ENCODE peak calls at places on chromosomes 5 and 9, in seven cellular contexts. W is tibial artery, Q is HCT116, A is upper lobe of left lung, I is RWPE1, F is colonic mucosa, M is body of pancreas. J is an unnamed sample.
A peak's percentile ranks its signal among the peaks of the same experiment; 100 is the strongest.

GRCh38 chr9:18379073-18379811 is 94.7 kb upstream of the ADAMTSL1 start:
- DNase-seq in W (no peak), Q (no peak), A (no peak), I (peak; percentile 57), F (no peak), M (no peak), J (no peak)

GRCh38 chr5:41787257-41787656 is 83.0 kb downstream of the OXCT1 start:
- DNase-seq in W (no peak), Q (no peak), A (no peak), I (no peak), F (no peak), M (no peak), J (no peak)

GRCh38 chr9:131812116-131812790 is 72.4 kb upstream of the RAPGEF1 start:
- DNase-seq in W (no peak), Q (no peak), A (peak; percentile 66), I (no peak), F (no peak), M (no peak), J (no peak)

GRCh38 chr9:90608141-90608540 is 34.5 kb downstream of the DIRAS2 start:
- DNase-seq in W (no peak), Q (no peak), A (no peak), I (no peak), F (no peak), M (peak; percentile 34), J (no peak)

GRCh38 chr5:77301447-77301878 is 91.0 kb downstream of the PDE8B start:
- DNase-seq in W (no peak), Q (no peak), A (no peak), I (no peak), F (no peak), M (no peak), J (no peak)

GRCh38 chr5:160456778-160457177 is 35.1 kb downstream of the PTTG1 start:
- DNase-seq in W (no peak), Q (no peak), A (no peak), I (no peak), F (no peak), M (no peak), J (no peak)

GRCh38 chr5:83149671-83150070 is 72.3 kb downstream of the XRCC4 start:
- DNase-seq in W (no peak), Q (no peak), A (no peak), I (no peak), F (no peak), M (no peak), J (no peak)

GRCh38 chr5:76544268-76544926 is 78.8 kb downstream of the F2RL2 start:
- DNase-seq in W (no peak), Q (peak; percentile 31), A (no peak), I (peak; percentile 62), F (peak; percentile 67), M (peak; percentile 82), J (no peak)

GRCh38 chr5:179731791-179732411 is 721 bp upstream of the MAML1 start:
- DNase-seq in W (peak; percentile 35), Q (no peak), A (peak; percentile 72), I (peak; percentile 79), F (peak; percentile 32), M (peak; percentile 18), J (no peak)

GRCh38 chr5:42487821-42488220 is 64.6 kb downstream of the GHR start:
- DNase-seq in W (no peak), Q (no peak), A (no peak), I (no peak), F (no peak), M (no peak), J (no peak)

GRCh38 chr9:7103382-7104170 is 345.8 kb downstream of the KDM4C start:
- DNase-seq in W (no peak), Q (no peak), A (no peak), I (no peak), F (no peak), M (no peak), J (no peak)

GRCh38 chr9:3750311-3750710 is 224.5 kb upstream of the RFX3 start:
- DNase-seq in W (no peak), Q (no peak), A (no peak), I (no peak), F (no peak), M (no peak), J (no peak)

GRCh38 chr5:174195517-174195916 is 150.0 kb downstream of the NSG2 start:
- DNase-seq in W (no peak), Q (no peak), A (no peak), I (no peak), F (no peak), M (no peak), J (no peak)

GRCh38 chr5:168562274-168562673 is 16.9 kb downstream of the PANK3 start:
- DNase-seq in W (no peak), Q (no peak), A (no peak), I (no peak), F (no peak), M (no peak), J (no peak)

GRCh38 chr5:33901176-33901575 is 9.4 kb upstream of the ADAMTS12 start:
- DNase-seq in W (no peak), Q (no peak), A (no peak), I (no peak), F (no peak), M (no peak), J (no peak)

DNA sequence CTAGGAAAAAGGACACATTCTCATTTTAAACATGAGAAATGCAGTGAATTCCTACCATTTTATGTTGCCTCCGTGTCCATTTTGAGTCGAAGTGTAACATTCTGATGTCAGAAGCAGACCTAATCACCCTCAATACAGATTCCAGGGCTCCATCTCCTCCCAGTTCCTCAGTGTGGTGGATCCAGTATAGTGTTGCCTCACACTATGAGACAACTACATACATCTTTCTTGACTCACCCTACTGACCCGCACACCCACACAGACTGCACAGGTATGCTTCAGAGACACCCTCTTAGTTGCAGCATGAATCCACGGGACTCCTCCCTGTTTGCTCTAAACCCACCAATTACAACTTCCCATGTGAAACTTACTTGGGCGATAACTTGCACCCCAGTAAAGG is 564.9 kb downstream of the SEMA5A start:
- DNase-seq in W (no peak), Q (no peak), A (no peak), I (peak; percentile 13), F (no peak), M (no peak), J (no peak)
- H3K27ac ChIP-seq in W (no peak overlapping the region), Q (no peak overlapping the region), A (no peak overlapping the region), I (no peak overlapping the region), F (no peak overlapping the region), M (no peak overlapping the region), J (no peak overlapping the region)

GRCh38 chr5:80195837-80196400 is 59.9 kb downstream of the SERINC5 start:
- DNase-seq in W (no peak), Q (no peak), A (no peak), I (no peak), F (no peak), M (no peak), J (no peak)
- H3K27ac ChIP-seq in W (no peak overlapping the region), Q (no peak overlapping the region), A (no peak overlapping the region), I (no peak overlapping the region), F (no peak overlapping the region), M (no peak overlapping the region), J (no peak overlapping the region)

GRCh38 chr5:51573835-51574234 is 190.6 kb downstream of the ISL1 start:
- DNase-seq in W (no peak), Q (no peak), A (no peak), I (no peak), F (no peak), M (no peak), J (no peak)
- H3K27ac ChIP-seq in W (no peak overlapping the region), Q (no peak overlapping the region), A (no peak overlapping the region), I (no peak overlapping the region), F (no peak overlapping the region), M (no peak overlapping the region), J (no peak overlapping the region)

GRCh38 chr5:151037561-151038291 is 17.3 kb downstream of the GPX3 start:
- DNase-seq in W (peak; percentile 76), Q (no peak), A (no peak), I (no peak), F (no peak), M (no peak), J (no peak)
- H3K27ac ChIP-seq in W (peak overlapping the region; percentile 61), Q (no peak overlapping the region), A (peak overlapping the region; percentile 86), I (peak overlapping the region; percentile 1), F (peak overlapping the region; percentile 49), M (no peak overlapping the region), J (peak overlapping the region; percentile 55)

GRCh38 chr5:143896981-143897380 is 85.0 kb downstream of the HMHB1 start:
- DNase-seq in W (no peak), Q (no peak), A (no peak), I (peak; percentile 26), F (no peak), M (no peak), J (no peak)

GRCh38 chr5:143893638-143894037 is 81.7 kb downstream of the HMHB1 start:
- DNase-seq in W (no peak), Q (no peak), A (no peak), I (no peak), F (no peak), M (no peak), J (no peak)

GRCh38 chr5:143896471-143896870 is 84.5 kb downstream of the HMHB1 start:
- DNase-seq in W (no peak), Q (no peak), A (no peak), I (no peak), F (no peak), M (no peak), J (no peak)

GRCh38 chr5:143898914-143899591 is 87.1 kb downstream of the HMHB1 start:
- DNase-seq in W (no peak), Q (no peak), A (no peak), I (no peak), F (no peak), M (no peak), J (no peak)

GRCh38 chr5:143898381-143898780 is 86.4 kb downstream of the HMHB1 start:
- DNase-seq in W (no peak), Q (no peak), A (no peak), I (no peak), F (no peak), M (no peak), J (no peak)
- H3K27ac ChIP-seq in W (no peak overlapping the region), Q (no peak overlapping the region), A (no peak overlapping the region), I (no peak overlapping the region), F (no peak overlapping the region), M (no peak overlapping the region), J (no peak overlapping the region)

GRCh38 chr9:20357207-20357503 is 265.1 kb downstream of the MLLT3 start:
- DNase-seq in W (no peak), Q (no peak), A (no peak), I (no peak), F (no peak), M (no peak), J (no peak)
- H3K27ac ChIP-seq in W (peak overlapping the region; percentile 45), Q (no peak overlapping the region), A (no peak overlapping the region), I (no peak overlapping the region), F (peak overlapping the region; percentile 26), M (peak overlapping the region; percentile 49), J (peak overlapping the region; percentile 18)

J was measured in caudate nucleus.